ENCODE peak calls at places on chromosomes 11 and 22, in eight cellular contexts. C, Q, K, J, L, O, F and A are unnamed samples.
A peak's percentile ranks its signal among the peaks of the same experiment; 100 is the strongest.

GRCh38 chr11:35112846-35113105 is 26.2 kb upstream of the CD44 start:
- DNase-seq in F (no peak), L (no peak), Q (no peak), J (no peak), C (no peak), O (no peak), K (no peak), A (no peak)

GRCh38 chr11:93487032-93487483 is 56.1 kb downstream of the SMCO4 start:
- DNase-seq in O (no peak), K (peak; percentile 3), C (no peak), F (no peak), L (no peak), J (no peak), Q (no peak), A (no peak)

GRCh38 chr11:126416542-126417090 is 61.1 kb downstream of the ST3GAL4 start:
- DNase-seq in K (peak; percentile 84), O (peak; percentile 76), C (peak; percentile 20), L (peak; percentile 90), F (peak; percentile 56), Q (peak; percentile 91), J (peak; percentile 95), A (no peak)

GRCh38 chr22:19691007-19691720 is 23.1 kb upstream of the SEPTIN5 start:
- DNase-seq in C (no peak), L (no peak), O (no peak), K (no peak), F (no peak), J (no peak), Q (no peak), A (no peak)

GRCh38 chr22:41003976-41004375 is 52.8 kb downstream of the RBX1 start:
- DNase-seq in O (no peak), K (no peak), L (no peak), F (no peak), Q (no peak), C (no peak), J (no peak), A (no peak)

GRCh38 chr22:20446383-20446970 is 8.9 kb upstream of the SCARF2 start:
- DNase-seq in C (no peak), F (no peak), J (no peak), K (no peak), Q (no peak), O (no peak), L (no peak), A (no peak)

GRCh38 chr22:36026741-36027140 is 1.9 kb downstream of the RBFOX2 start:
- DNase-seq in O (no peak), C (no peak), J (no peak), K (peak; percentile 68), L (no peak), Q (peak; percentile 9), F (no peak), A (no peak)

GRCh38 chr11:34492806-34493414 is 20.7 kb downstream of the ELF5 start:
- DNase-seq in Q (peak; percentile 61), F (peak; percentile 48), K (peak; percentile 69), L (peak; percentile 89), O (no peak), J (peak; percentile 79), C (no peak), A (peak; percentile 70)

GRCh38 chr11:47477323-47477722 is 28.4 kb upstream of the RAPSN start:
- DNase-seq in Q (no peak), J (no peak), F (no peak), K (no peak), O (no peak), L (no peak), C (no peak), A (no peak)

GRCh38 chr11:88016392-88017020 is 158.7 kb downstream of the RAB38 start:
- DNase-seq in C (no peak), J (peak; percentile 75), Q (peak; percentile 64), F (peak; percentile 83), K (peak; percentile 90), O (no peak), L (peak; percentile 90), A (peak; percentile 59)

GRCh38 chr11:14424096-14424495 is 65.1 kb upstream of the RRAS2 start:
- DNase-seq in K (peak; percentile 67), J (no peak), O (no peak), Q (no peak), C (no peak), L (no peak), F (no peak), A (no peak)

GRCh38 chr22:48779661-48780596 is 1047.7 kb downstream of the BRD1 start:
- DNase-seq in O (no peak), F (no peak), K (no peak), L (no peak), J (no peak), Q (no peak), C (no peak), A (no peak)